ENCODE peak calls at places on chromosomes 13 and 19, in eight cellular contexts. One of them, this sample, is unnamed.
A peak's percentile ranks its signal among the peaks of the same experiment; 100 is the strongest.

GRCh38 chr13:56198350-56198749 is 942.4 kb upstream of the PRR20A start:
- DNase-seq in CD4-positive, alpha-beta memory T cell: no peak
- DNase-seq in stimulated activated CD4-positive, alpha-beta T cell treated with anti-CD3 and anti-CD28 coated beads, Interleukin-1b, Interleukin-23, amount 100 ng/mL, for 24 hours: no peak
- DNase-seq in MG63: no peak
- DNase-seq in dermis microvascular lymphatic vessel endothelial cell: no peak
- DNase-seq in stimulated activated CD8-positive, alpha-beta memory T cell treated with anti-CD3 and anti-CD28 coated beads, Interleukin-7, amount 100 ng/mL, for 1 hour: no peak
- DNase-seq in activated CD8-positive, alpha-beta memory T cell treated with anti-CD3 and anti-CD28 coated beads, Interleukin-2, amount 50 U/mL, for 4 hours: no peak
- DNase-seq in left colon: no peak
- DNase-seq in this sample: no peak

GRCh38 chr19:50510121-50510670 is 795 bp downstream of the JOSD2 start:
- DNase-seq in CD4-positive, alpha-beta memory T cell: no peak
- DNase-seq in stimulated activated CD4-positive, alpha-beta T cell treated with anti-CD3 and anti-CD28 coated beads, Interleukin-1b, Interleukin-23, amount 100 ng/mL, for 24 hours: no peak
- DNase-seq in MG63: no peak
- DNase-seq in dermis microvascular lymphatic vessel endothelial cell: no peak
- DNase-seq in stimulated activated CD8-positive, alpha-beta memory T cell treated with anti-CD3 and anti-CD28 coated beads, Interleukin-7, amount 100 ng/mL, for 1 hour: no peak
- DNase-seq in activated CD8-positive, alpha-beta memory T cell treated with anti-CD3 and anti-CD28 coated beads, Interleukin-2, amount 50 U/mL, for 4 hours: no peak
- DNase-seq in left colon: peak; percentile 42
- DNase-seq in this sample: no peak

GRCh38 chr13:67299072-67299635 is 69.0 kb upstream of the PCDH9 start:
- DNase-seq in CD4-positive, alpha-beta memory T cell: no peak
- DNase-seq in stimulated activated CD4-positive, alpha-beta T cell treated with anti-CD3 and anti-CD28 coated beads, Interleukin-1b, Interleukin-23, amount 100 ng/mL, for 24 hours: no peak
- DNase-seq in MG63: peak; percentile 26
- DNase-seq in dermis microvascular lymphatic vessel endothelial cell: no peak
- DNase-seq in stimulated activated CD8-positive, alpha-beta memory T cell treated with anti-CD3 and anti-CD28 coated beads, Interleukin-7, amount 100 ng/mL, for 1 hour: no peak
- DNase-seq in activated CD8-positive, alpha-beta memory T cell treated with anti-CD3 and anti-CD28 coated beads, Interleukin-2, amount 50 U/mL, for 4 hours: no peak
- DNase-seq in left colon: no peak
- DNase-seq in this sample: no peak

GRCh38 chr19:1361601-1362384 is 21.9 kb upstream of the NDUFS7 start:
- DNase-seq in CD4-positive, alpha-beta memory T cell: no peak
- DNase-seq in stimulated activated CD4-positive, alpha-beta T cell treated with anti-CD3 and anti-CD28 coated beads, Interleukin-1b, Interleukin-23, amount 100 ng/mL, for 24 hours: no peak
- DNase-seq in MG63: no peak
- DNase-seq in dermis microvascular lymphatic vessel endothelial cell: peak; percentile 71
- DNase-seq in stimulated activated CD8-positive, alpha-beta memory T cell treated with anti-CD3 and anti-CD28 coated beads, Interleukin-7, amount 100 ng/mL, for 1 hour: no peak
- DNase-seq in activated CD8-positive, alpha-beta memory T cell treated with anti-CD3 and anti-CD28 coated beads, Interleukin-2, amount 50 U/mL, for 4 hours: no peak
- DNase-seq in left colon: no peak
- DNase-seq in this sample: no peak

GRCh38 chr13:74210693-74211393 is 76.6 kb upstream of the KLF12 start:
- DNase-seq in CD4-positive, alpha-beta memory T cell: no peak
- DNase-seq in stimulated activated CD4-positive, alpha-beta T cell treated with anti-CD3 and anti-CD28 coated beads, Interleukin-1b, Interleukin-23, amount 100 ng/mL, for 24 hours: no peak
- DNase-seq in MG63: peak; percentile 81
- DNase-seq in dermis microvascular lymphatic vessel endothelial cell: peak; percentile 25
- DNase-seq in stimulated activated CD8-positive, alpha-beta memory T cell treated with anti-CD3 and anti-CD28 coated beads, Interleukin-7, amount 100 ng/mL, for 1 hour: no peak
- DNase-seq in activated CD8-positive, alpha-beta memory T cell treated with anti-CD3 and anti-CD28 coated beads, Interleukin-2, amount 50 U/mL, for 4 hours: no peak
- DNase-seq in left colon: no peak
- DNase-seq in this sample: no peak

GRCh38 chr19:14182481-14182880 is 23.5 kb downstream of the ADGRL1 start:
- DNase-seq in CD4-positive, alpha-beta memory T cell: no peak
- DNase-seq in stimulated activated CD4-positive, alpha-beta T cell treated with anti-CD3 and anti-CD28 coated beads, Interleukin-1b, Interleukin-23, amount 100 ng/mL, for 24 hours: no peak
- DNase-seq in MG63: no peak
- DNase-seq in dermis microvascular lymphatic vessel endothelial cell: no peak
- DNase-seq in stimulated activated CD8-positive, alpha-beta memory T cell treated with anti-CD3 and anti-CD28 coated beads, Interleukin-7, amount 100 ng/mL, for 1 hour: no peak
- DNase-seq in activated CD8-positive, alpha-beta memory T cell treated with anti-CD3 and anti-CD28 coated beads, Interleukin-2, amount 50 U/mL, for 4 hours: no peak
- DNase-seq in left colon: no peak
- DNase-seq in this sample: no peak

GRCh38 chr19:35656700-35657099 is 8.6 kb downstream of the COX6B1 start:
- DNase-seq in CD4-positive, alpha-beta memory T cell: no peak
- DNase-seq in stimulated activated CD4-positive, alpha-beta T cell treated with anti-CD3 and anti-CD28 coated beads, Interleukin-1b, Interleukin-23, amount 100 ng/mL, for 24 hours: no peak
- DNase-seq in MG63: no peak
- DNase-seq in dermis microvascular lymphatic vessel endothelial cell: no peak
- DNase-seq in stimulated activated CD8-positive, alpha-beta memory T cell treated with anti-CD3 and anti-CD28 coated beads, Interleukin-7, amount 100 ng/mL, for 1 hour: no peak
- DNase-seq in activated CD8-positive, alpha-beta memory T cell treated with anti-CD3 and anti-CD28 coated beads, Interleukin-2, amount 50 U/mL, for 4 hours: no peak
- DNase-seq in left colon: no peak
- DNase-seq in this sample: no peak

GRCh38 chr13:36975172-36975571 is 24.0 kb downstream of the ALG5 start:
- DNase-seq in CD4-positive, alpha-beta memory T cell: no peak
- DNase-seq in stimulated activated CD4-positive, alpha-beta T cell treated with anti-CD3 and anti-CD28 coated beads, Interleukin-1b, Interleukin-23, amount 100 ng/mL, for 24 hours: no peak
- DNase-seq in MG63: no peak
- DNase-seq in dermis microvascular lymphatic vessel endothelial cell: no peak
- DNase-seq in stimulated activated CD8-positive, alpha-beta memory T cell treated with anti-CD3 and anti-CD28 coated beads, Interleukin-7, amount 100 ng/mL, for 1 hour: no peak
- DNase-seq in activated CD8-positive, alpha-beta memory T cell treated with anti-CD3 and anti-CD28 coated beads, Interleukin-2, amount 50 U/mL, for 4 hours: no peak
- DNase-seq in left colon: no peak
- DNase-seq in this sample: no peak

GRCh38 chr13:27524981-27525975 is 74.9 kb upstream of the MTIF3 start:
- DNase-seq in CD4-positive, alpha-beta memory T cell: no peak
- DNase-seq in stimulated activated CD4-positive, alpha-beta T cell treated with anti-CD3 and anti-CD28 coated beads, Interleukin-1b, Interleukin-23, amount 100 ng/mL, for 24 hours: no peak
- DNase-seq in MG63: no peak
- DNase-seq in dermis microvascular lymphatic vessel endothelial cell: no peak
- DNase-seq in stimulated activated CD8-positive, alpha-beta memory T cell treated with anti-CD3 and anti-CD28 coated beads, Interleukin-7, amount 100 ng/mL, for 1 hour: no peak
- DNase-seq in activated CD8-positive, alpha-beta memory T cell treated with anti-CD3 and anti-CD28 coated beads, Interleukin-2, amount 50 U/mL, for 4 hours: no peak
- DNase-seq in left colon: no peak
- DNase-seq in this sample: no peak

GRCh38 chr13:35475131-35475959 is 1.1 kb downstream of the MAB21L1 start:
- DNase-seq in CD4-positive, alpha-beta memory T cell: no peak
- DNase-seq in stimulated activated CD4-positive, alpha-beta T cell treated with anti-CD3 and anti-CD28 coated beads, Interleukin-1b, Interleukin-23, amount 100 ng/mL, for 24 hours: no peak
- DNase-seq in MG63: peak; percentile 48
- DNase-seq in dermis microvascular lymphatic vessel endothelial cell: peak; percentile 1
- DNase-seq in stimulated activated CD8-positive, alpha-beta memory T cell treated with anti-CD3 and anti-CD28 coated beads, Interleukin-7, amount 100 ng/mL, for 1 hour: no peak
- DNase-seq in activated CD8-positive, alpha-beta memory T cell treated with anti-CD3 and anti-CD28 coated beads, Interleukin-2, amount 50 U/mL, for 4 hours: no peak
- DNase-seq in left colon: no peak
- DNase-seq in this sample: no peak

GRCh38 chr13:36904219-36904618 is 15.8 kb downstream of the SMAD9 start:
- DNase-seq in CD4-positive, alpha-beta memory T cell: no peak
- DNase-seq in stimulated activated CD4-positive, alpha-beta T cell treated with anti-CD3 and anti-CD28 coated beads, Interleukin-1b, Interleukin-23, amount 100 ng/mL, for 24 hours: no peak
- DNase-seq in MG63: no peak
- DNase-seq in dermis microvascular lymphatic vessel endothelial cell: no peak
- DNase-seq in stimulated activated CD8-positive, alpha-beta memory T cell treated with anti-CD3 and anti-CD28 coated beads, Interleukin-7, amount 100 ng/mL, for 1 hour: no peak
- DNase-seq in activated CD8-positive, alpha-beta memory T cell treated with anti-CD3 and anti-CD28 coated beads, Interleukin-2, amount 50 U/mL, for 4 hours: no peak
- DNase-seq in left colon: peak; percentile 39
- DNase-seq in this sample: no peak

GRCh38 chr19:35913589-35913988 is 5.5 kb upstream of the TYROBP start:
- DNase-seq in CD4-positive, alpha-beta memory T cell: no peak
- DNase-seq in stimulated activated CD4-positive, alpha-beta T cell treated with anti-CD3 and anti-CD28 coated beads, Interleukin-1b, Interleukin-23, amount 100 ng/mL, for 24 hours: no peak
- DNase-seq in MG63: no peak
- DNase-seq in dermis microvascular lymphatic vessel endothelial cell: no peak
- DNase-seq in stimulated activated CD8-positive, alpha-beta memory T cell treated with anti-CD3 and anti-CD28 coated beads, Interleukin-7, amount 100 ng/mL, for 1 hour: no peak
- DNase-seq in activated CD8-positive, alpha-beta memory T cell treated with anti-CD3 and anti-CD28 coated beads, Interleukin-2, amount 50 U/mL, for 4 hours: no peak
- DNase-seq in left colon: no peak
- DNase-seq in this sample: no peak

GRCh38 chr19:17331254-17331558 is 3.4 kb downstream of the ANO8 start:
- DNase-seq in CD4-positive, alpha-beta memory T cell: no peak
- DNase-seq in stimulated activated CD4-positive, alpha-beta T cell treated with anti-CD3 and anti-CD28 coated beads, Interleukin-1b, Interleukin-23, amount 100 ng/mL, for 24 hours: no peak
- DNase-seq in MG63: no peak
- DNase-seq in dermis microvascular lymphatic vessel endothelial cell: no peak
- DNase-seq in stimulated activated CD8-positive, alpha-beta memory T cell treated with anti-CD3 and anti-CD28 coated beads, Interleukin-7, amount 100 ng/mL, for 1 hour: no peak
- DNase-seq in activated CD8-positive, alpha-beta memory T cell treated with anti-CD3 and anti-CD28 coated beads, Interleukin-2, amount 50 U/mL, for 4 hours: no peak
- DNase-seq in left colon: no peak
- DNase-seq in this sample: no peak

GRCh38 chr13:45092668-45093067 is 27.6 kb upstream of the GTF2F2 start:
- DNase-seq in CD4-positive, alpha-beta memory T cell: no peak
- DNase-seq in stimulated activated CD4-positive, alpha-beta T cell treated with anti-CD3 and anti-CD28 coated beads, Interleukin-1b, Interleukin-23, amount 100 ng/mL, for 24 hours: no peak
- DNase-seq in MG63: peak; percentile 70
- DNase-seq in dermis microvascular lymphatic vessel endothelial cell: no peak
- DNase-seq in stimulated activated CD8-positive, alpha-beta memory T cell treated with anti-CD3 and anti-CD28 coated beads, Interleukin-7, amount 100 ng/mL, for 1 hour: no peak
- DNase-seq in activated CD8-positive, alpha-beta memory T cell treated with anti-CD3 and anti-CD28 coated beads, Interleukin-2, amount 50 U/mL, for 4 hours: no peak
- DNase-seq in left colon: no peak
- DNase-seq in this sample: no peak

GRCh38 chr13:36344886-36345437 is 1.2 kb downstream of the SPART start:
- DNase-seq in CD4-positive, alpha-beta memory T cell: peak; percentile 58
- DNase-seq in stimulated activated CD4-positive, alpha-beta T cell treated with anti-CD3 and anti-CD28 coated beads, Interleukin-1b, Interleukin-23, amount 100 ng/mL, for 24 hours: no peak
- DNase-seq in MG63: no peak
- DNase-seq in dermis microvascular lymphatic vessel endothelial cell: peak; percentile 16
- DNase-seq in stimulated activated CD8-positive, alpha-beta memory T cell treated with anti-CD3 and anti-CD28 coated beads, Interleukin-7, amount 100 ng/mL, for 1 hour: no peak
- DNase-seq in activated CD8-positive, alpha-beta memory T cell treated with anti-CD3 and anti-CD28 coated beads, Interleukin-2, amount 50 U/mL, for 4 hours: no peak
- DNase-seq in left colon: no peak
- DNase-seq in this sample: no peak

This sample was measured in CMK.